ENCODE peak calls at places on chromosomes 7 and 10, in nine cellular contexts. One of them, this sample, is unnamed.

GRCh38 chr10:16828731-16829175 is 11.5 kb upstream of the RSU1 start:
- DNase-seq in Peyer's patch: no peak
- DNase-seq in stomach: no peak
- DNase-seq in lower leg skin: no peak
- DNase-seq in HCT116: no peak
- DNase-seq in IMR-90: peak; percentile 83
- DNase-seq in A549: no peak
- DNase-seq in tibial nerve: no peak
- DNase-seq in transverse colon: peak; percentile 10
- DNase-seq in this sample: no peak

GRCh38 chr7:157009778-157010587 is 480 bp downstream of the MNX1 start:
- DNase-seq in HCT116: no peak
- DNase-seq in lower leg skin: no peak
- DNase-seq in stomach: no peak
- DNase-seq in transverse colon: no peak
- DNase-seq in tibial nerve: no peak
- DNase-seq in Peyer's patch: no peak
- DNase-seq in IMR-90: no peak
- DNase-seq in A549: no peak
- DNase-seq in this sample: peak; percentile 27

GRCh38 chr7:80858141-80858903 is 60.5 kb downstream of the SEMA3C start:
- DNase-seq in A549: peak; percentile 21
- DNase-seq in Peyer's patch: no peak
- DNase-seq in stomach: no peak
- DNase-seq in transverse colon: no peak
- DNase-seq in lower leg skin: no peak
- DNase-seq in IMR-90: peak; percentile 74
- DNase-seq in tibial nerve: no peak
- DNase-seq in HCT116: no peak
- DNase-seq in this sample: no peak

GRCh38 chr7:4074994-4075393 is 607.1 kb upstream of the FOXK1 start:
- DNase-seq in transverse colon: no peak
- DNase-seq in tibial nerve: no peak
- DNase-seq in IMR-90: no peak
- DNase-seq in lower leg skin: peak; percentile 60
- DNase-seq in Peyer's patch: no peak
- DNase-seq in A549: no peak
- DNase-seq in HCT116: peak; percentile 2
- DNase-seq in stomach: peak; percentile 11
- DNase-seq in this sample: no peak

GRCh38 chr7:134018321-134018720 is 108.8 kb upstream of the LRGUK start:
- DNase-seq in tibial nerve: no peak
- DNase-seq in Peyer's patch: no peak
- DNase-seq in transverse colon: no peak
- DNase-seq in lower leg skin: no peak
- DNase-seq in IMR-90: no peak
- DNase-seq in stomach: no peak
- DNase-seq in HCT116: no peak
- DNase-seq in A549: no peak
- DNase-seq in this sample: no peak

GRCh38 chr10:52757777-52758176 is 14.8 kb downstream of the MBL2 start:
- DNase-seq in Peyer's patch: no peak
- DNase-seq in HCT116: no peak
- DNase-seq in A549: no peak
- DNase-seq in tibial nerve: no peak
- DNase-seq in transverse colon: no peak
- DNase-seq in stomach: no peak
- DNase-seq in lower leg skin: no peak
- DNase-seq in IMR-90: peak; percentile 24
- DNase-seq in this sample: no peak

GRCh38 chr10:80429521-80429966 is 21.2 kb downstream of the PRXL2A start:
- DNase-seq in Peyer's patch: peak; percentile 80
- DNase-seq in IMR-90: no peak
- DNase-seq in HCT116: peak; percentile 76
- DNase-seq in A549: peak; percentile 87
- DNase-seq in stomach: peak; percentile 56
- DNase-seq in tibial nerve: no peak
- DNase-seq in lower leg skin: no peak
- DNase-seq in transverse colon: peak; percentile 66
- DNase-seq in this sample: no peak

GRCh38 chr7:31957090-31957720 is 113.0 kb downstream of the PDE1C start:
- DNase-seq in IMR-90: peak; percentile 56
- DNase-seq in transverse colon: no peak
- DNase-seq in lower leg skin: no peak
- DNase-seq in stomach: no peak
- DNase-seq in A549: peak; percentile 77
- DNase-seq in tibial nerve: no peak
- DNase-seq in HCT116: no peak
- DNase-seq in Peyer's patch: no peak
- DNase-seq in this sample: no peak

GRCh38 chr7:666454-667292 is 59.8 kb upstream of the DNAAF5 start:
- DNase-seq in transverse colon: no peak
- DNase-seq in tibial nerve: no peak
- DNase-seq in HCT116: no peak
- DNase-seq in stomach: no peak
- DNase-seq in Peyer's patch: peak; percentile 27
- DNase-seq in A549: no peak
- DNase-seq in IMR-90: no peak
- DNase-seq in lower leg skin: no peak
- DNase-seq in this sample: no peak

GRCh38 chr10:24910574-24910973 is 41.8 kb downstream of the PRTFDC1 start:
- DNase-seq in tibial nerve: no peak
- DNase-seq in stomach: no peak
- DNase-seq in transverse colon: no peak
- DNase-seq in IMR-90: no peak
- DNase-seq in HCT116: no peak
- DNase-seq in A549: no peak
- DNase-seq in Peyer's patch: no peak
- DNase-seq in lower leg skin: no peak
- DNase-seq in this sample: no peak

GRCh38 chr10:29141761-29142160 is 147.1 kb upstream of the LYZL1 start:
- DNase-seq in IMR-90: no peak
- DNase-seq in A549: peak; percentile 64
- DNase-seq in Peyer's patch: no peak
- DNase-seq in HCT116: no peak
- DNase-seq in tibial nerve: no peak
- DNase-seq in transverse colon: no peak
- DNase-seq in stomach: peak; percentile 35
- DNase-seq in lower leg skin: no peak
- DNase-seq in this sample: no peak

GRCh38 chr7:156776527-156776926 is 116.5 kb downstream of the LMBR1 start:
- DNase-seq in IMR-90: no peak
- DNase-seq in A549: no peak
- DNase-seq in Peyer's patch: no peak
- DNase-seq in HCT116: no peak
- DNase-seq in tibial nerve: no peak
- DNase-seq in transverse colon: no peak
- DNase-seq in stomach: no peak
- DNase-seq in lower leg skin: no peak
- DNase-seq in this sample: no peak

GRCh38 chr10:102222798-102223197 is 3.3 kb upstream of the ELOVL3 start:
- DNase-seq in lower leg skin: no peak
- DNase-seq in A549: no peak
- DNase-seq in stomach: no peak
- DNase-seq in Peyer's patch: no peak
- DNase-seq in transverse colon: no peak
- DNase-seq in tibial nerve: no peak
- DNase-seq in IMR-90: no peak
- DNase-seq in HCT116: no peak
- DNase-seq in this sample: no peak

GRCh38 chr10:102227050-102227449 is 951 bp downstream of the ELOVL3 start:
- DNase-seq in A549: no peak
- DNase-seq in HCT116: no peak
- DNase-seq in IMR-90: peak; percentile 49
- DNase-seq in stomach: no peak
- DNase-seq in Peyer's patch: no peak
- DNase-seq in transverse colon: no peak
- DNase-seq in lower leg skin: peak; percentile 90
- DNase-seq in tibial nerve: no peak
- DNase-seq in this sample: no peak

GRCh38 chr10:102229810-102230263 is 3.7 kb downstream of the ELOVL3 start:
- DNase-seq in stomach: peak; percentile 92
- DNase-seq in transverse colon: peak; percentile 90
- DNase-seq in HCT116: peak; percentile 85
- DNase-seq in tibial nerve: peak; percentile 46
- DNase-seq in A549: peak; percentile 85
- DNase-seq in lower leg skin: peak; percentile 95
- DNase-seq in Peyer's patch: peak; percentile 89
- DNase-seq in IMR-90: peak; percentile 65
- DNase-seq in this sample: peak; percentile 77

GRCh38 chr10:102226542-102226870 is 407 bp downstream of the ELOVL3 start:
- DNase-seq in Peyer's patch: no peak
- DNase-seq in stomach: no peak
- DNase-seq in IMR-90: no peak
- DNase-seq in tibial nerve: no peak
- DNase-seq in transverse colon: no peak
- DNase-seq in lower leg skin: no peak
- DNase-seq in HCT116: no peak
- DNase-seq in A549: no peak
- DNase-seq in this sample: no peak

DNA sequence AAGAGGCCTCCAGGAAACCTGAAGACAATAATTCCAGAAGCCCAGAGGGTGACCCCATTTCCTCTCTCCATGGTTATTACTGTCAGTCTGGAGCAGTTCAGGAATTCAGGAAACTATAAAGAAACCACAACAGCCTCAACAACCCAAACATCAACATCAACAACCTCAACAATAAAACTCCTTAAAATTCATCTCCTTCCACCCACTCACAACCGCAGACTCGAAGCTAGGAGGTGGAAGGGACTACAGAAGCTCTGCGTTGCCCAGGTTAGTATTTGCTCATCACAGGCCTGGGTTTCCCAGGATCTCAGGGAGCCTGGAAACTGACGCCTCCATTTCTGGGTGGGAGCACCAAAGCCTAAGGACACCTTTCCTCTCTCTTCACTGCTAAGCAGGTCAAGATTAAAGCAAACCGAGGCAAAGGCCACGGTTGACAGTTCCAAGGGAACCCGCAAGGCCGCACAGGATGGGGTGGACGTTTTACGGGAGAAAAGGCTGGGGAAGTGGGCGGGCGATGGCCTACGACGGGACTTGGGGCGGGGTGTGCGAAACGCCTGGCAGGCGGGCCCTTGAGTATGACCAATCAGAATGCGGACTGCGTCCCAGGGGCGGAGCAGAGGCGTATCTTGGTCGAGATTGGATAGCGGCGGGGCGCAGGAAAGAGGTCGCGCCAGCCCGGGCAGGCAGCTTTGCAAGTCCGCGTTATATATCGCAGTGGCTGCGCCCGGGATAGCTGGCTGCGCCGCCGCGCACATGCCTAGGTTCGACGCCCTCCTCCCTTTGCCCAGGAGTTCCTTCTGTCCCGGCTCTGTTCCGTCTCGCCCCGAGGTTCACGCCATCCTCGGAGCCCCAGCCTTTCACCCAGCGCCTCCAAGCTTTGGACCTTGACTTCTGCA is at the start of gene ELOVL3:
- DNase-seq in stomach: peak; percentile 94
- DNase-seq in IMR-90: peak; percentile 91
- DNase-seq in lower leg skin: peak; percentile 98
- DNase-seq in tibial nerve: peak; percentile 84
- DNase-seq in A549: peak; percentile 94
- DNase-seq in Peyer's patch: peak; percentile 92
- DNase-seq in HCT116: peak; percentile 96
- DNase-seq in transverse colon: peak; percentile 94
- DNase-seq in this sample: peak; percentile 94
- TF ChIP-seq POLR2A in stomach: no peak
- TF ChIP-seq POLR2A in IMR-90: no peak
- TF ChIP-seq POLR2A in lower leg skin: no peak
- TF ChIP-seq POLR2A in tibial nerve: peak; percentile 14
- TF ChIP-seq POLR2A in A549: peak; percentile 23
- TF ChIP-seq POLR2A in Peyer's patch: no peak
- TF ChIP-seq POLR2A in HCT116: peak; percentile 80
- TF ChIP-seq POLR2A in transverse colon: no peak
- TF ChIP-seq POLR2A in this sample: no peak

GRCh38 chr10:75431180-75432111 is at the start of gene LRMDA:
- DNase-seq in tibial nerve: peak; percentile 20
- DNase-seq in IMR-90: no peak
- DNase-seq in Peyer's patch: peak; percentile 63
- DNase-seq in stomach: peak; percentile 66
- DNase-seq in HCT116: no peak
- DNase-seq in lower leg skin: peak; percentile 91
- DNase-seq in A549: peak; percentile 22
- DNase-seq in transverse colon: peak; percentile 42
- DNase-seq in this sample: peak; percentile 33
- TF ChIP-seq POLR2A in tibial nerve: no peak
- TF ChIP-seq POLR2A in IMR-90: no peak
- TF ChIP-seq POLR2A in Peyer's patch: no peak
- TF ChIP-seq POLR2A in stomach: no peak
- TF ChIP-seq POLR2A in HCT116: no peak
- TF ChIP-seq POLR2A in lower leg skin: no peak
- TF ChIP-seq POLR2A in A549: no peak
- TF ChIP-seq POLR2A in transverse colon: no peak
- TF ChIP-seq POLR2A in this sample: no peak

GRCh38 chr10:4011136-4011812 is 226.3 kb upstream of the KLF6 start:
- DNase-seq in transverse colon: no peak
- DNase-seq in A549: no peak
- DNase-seq in HCT116: no peak
- DNase-seq in lower leg skin: no peak
- DNase-seq in Peyer's patch: no peak
- DNase-seq in tibial nerve: no peak
- DNase-seq in stomach: no peak
- DNase-seq in IMR-90: no peak
- DNase-seq in this sample: no peak
- TF ChIP-seq POLR2A in transverse colon: no peak
- TF ChIP-seq POLR2A in A549: no peak
- TF ChIP-seq POLR2A in HCT116: no peak
- TF ChIP-seq POLR2A in lower leg skin: no peak
- TF ChIP-seq POLR2A in Peyer's patch: no peak
- TF ChIP-seq POLR2A in tibial nerve: no peak
- TF ChIP-seq POLR2A in stomach: no peak
- TF ChIP-seq POLR2A in IMR-90: no peak
- TF ChIP-seq POLR2A in this sample: no peak

DNA sequence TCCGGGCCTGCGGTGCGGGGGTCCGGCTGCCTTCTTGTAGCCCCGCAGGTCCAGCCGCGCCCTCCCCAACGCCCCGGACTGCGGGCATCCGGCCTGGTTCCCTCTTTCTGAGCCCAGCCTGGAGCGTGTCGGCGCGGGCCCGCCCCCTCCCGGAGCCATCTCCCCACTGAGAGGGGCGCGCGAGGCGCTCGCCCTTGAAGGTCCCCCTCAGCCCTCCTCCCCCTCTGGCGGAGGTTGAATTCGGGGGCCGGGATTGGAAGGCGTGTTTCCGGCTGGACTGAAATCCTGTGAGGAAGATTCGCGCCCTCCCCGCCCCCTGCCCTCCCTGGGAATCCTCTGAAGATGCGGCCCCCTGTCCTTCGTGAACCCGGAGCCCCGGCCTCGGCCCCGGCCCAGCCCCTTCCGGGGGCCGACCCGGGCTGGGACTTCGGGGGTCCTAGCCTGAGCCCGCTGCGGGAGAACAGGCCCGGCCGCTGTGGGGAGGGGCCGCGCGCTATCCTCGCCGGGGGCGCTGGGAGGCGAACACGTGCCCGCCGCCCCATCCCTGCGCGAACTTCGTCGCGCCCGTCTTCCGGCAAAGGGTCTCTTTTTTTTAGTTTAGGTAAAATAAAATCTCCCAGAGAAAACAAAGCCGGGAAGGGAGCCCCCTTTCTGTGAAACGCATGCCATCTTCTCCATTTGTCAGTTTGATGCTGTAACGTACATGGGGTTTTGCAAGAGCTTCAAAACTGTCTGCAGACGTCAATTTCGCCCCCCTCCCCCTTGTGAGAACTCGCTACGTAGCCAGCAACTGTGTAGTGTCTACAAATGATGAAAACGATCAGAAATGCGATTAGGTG is 636 bp downstream of the PDCD4 start:
- DNase-seq in tibial nerve: peak; percentile 50
- DNase-seq in A549: peak; percentile 88
- DNase-seq in stomach: peak; percentile 62
- DNase-seq in HCT116: no peak
- DNase-seq in transverse colon: peak; percentile 75
- DNase-seq in lower leg skin: peak; percentile 95
- DNase-seq in IMR-90: peak; percentile 81
- DNase-seq in Peyer's patch: peak; percentile 82
- DNase-seq in this sample: peak; percentile 94
- TF ChIP-seq POLR2A in tibial nerve: peak; percentile 48
- TF ChIP-seq POLR2A in A549: peak; percentile 18
- TF ChIP-seq POLR2A in stomach: no peak
- TF ChIP-seq POLR2A in HCT116: no peak
- TF ChIP-seq POLR2A in transverse colon: no peak
- TF ChIP-seq POLR2A in lower leg skin: no peak
- TF ChIP-seq POLR2A in IMR-90: peak; percentile 68
- TF ChIP-seq POLR2A in Peyer's patch: no peak
- TF ChIP-seq POLR2A in this sample: peak; percentile 59